ENCODE peak calls at places on chromosomes 4 and X, in four cellular contexts. M is K562, S is SK-N-SH, P is GM12878. K is an unnamed sample.

GRCh38 chr4:75841641-75842520 is 60.4 kb downstream of the PPEF2 start:
- DNase-seq in P (no peak), S (no peak), M (peak), K (no peak)

GRCh38 chrX:71254092-71254941 is at the start of gene ZMYM3:
- DNase-seq in M (peak), P (peak), S (peak), K (peak)

GRCh38 chr4:76302856-76303438 is 3.6 kb upstream of the STBD1 start:
- DNase-seq in M (no peak), S (no peak), P (no peak), K (no peak)

GRCh38 chrX:119073911-119074310 is 1.1 kb downstream of the CT47C1 start:
- DNase-seq in M (no peak), S (no peak), P (no peak), K (no peak)

GRCh38 chr4:7653510-7654414 is 219.0 kb upstream of the PSAPL1 start:
- DNase-seq in P (no peak), S (no peak), M (no peak), K (no peak)

GRCh38 chr4:8129136-8129535 is 29.5 kb downstream of the ABLIM2 start:
- DNase-seq in M (no peak), P (no peak), S (no peak), K (no peak)

GRCh38 chr4:32219306-32220075 is 1499.3 kb downstream of the PCDH7 start:
- DNase-seq in S (no peak), P (no peak), M (no peak), K (no peak)

GRCh38 chr4:141430686-141431085 is 205.7 kb upstream of the IL15 start:
- DNase-seq in P (no peak), S (no peak), M (no peak), K (no peak)

GRCh38 chr4:7564242-7564641 is 129.5 kb upstream of the PSAPL1 start:
- DNase-seq in S (no peak), M (no peak), P (no peak), K (no peak)

GRCh38 chrX:110321670-110322069 is 3.8 kb upstream of the AMMECR1 start:
- DNase-seq in P (no peak), M (no peak), S (no peak), K (no peak)

GRCh38 chrX:11770320-11770719 is 12.3 kb downstream of the MSL3 start:
- DNase-seq in P (peak), M (peak), S (peak), K (peak)

GRCh38 chrX:39591099-39591498 is 506.7 kb downstream of the BCOR start:
- DNase-seq in P (no peak), M (no peak), S (no peak), K (no peak)

GRCh38 chr4:30553721-30554120 is 166.4 kb upstream of the PCDH7 start:
- DNase-seq in P (no peak), S (no peak), M (no peak), K (no peak)

GRCh38 chrX:134692990-134693389 is 34.7 kb upstream of the PLAC1 start:
- DNase-seq in P (no peak), M (no peak), S (no peak), K (no peak)

GRCh38 chr4:138103597-138104461 is 138.3 kb downstream of the SLC7A11 start:
- DNase-seq in S (no peak), M (no peak), P (no peak), K (no peak)

GRCh38 chr4:79823148-79823763 is 249.8 kb downstream of the ANTXR2 start:
- DNase-seq in P (no peak), S (no peak), M (no peak), K (no peak)

GRCh38 chr4:82524570-82525152 is 37.1 kb downstream of the TMEM150C start:
- DNase-seq in M (no peak), P (no peak), S (no peak), K (no peak)

GRCh38 chrX:31228415-31228832 is 156.6 kb upstream of the FTHL17 start:
- DNase-seq in P (no peak), S (no peak), M (no peak), K (no peak)

GRCh38 chr4:13171292-13172057 is 312.7 kb downstream of the RAB28 start:
- DNase-seq in P (no peak), S (no peak), M (no peak), K (no peak)

GRCh38 chr4:186657766-186658165 is 65.9 kb downstream of the FAT1 start:
- DNase-seq in M (no peak), S (no peak), P (no peak), K (no peak)

GRCh38 chr4:100742045-100742444 is 224.2 kb upstream of the EMCN start:
- DNase-seq in P (no peak), S (peak), M (peak), K (no peak)

GRCh38 chr4:100736651-100737450 is 219.0 kb upstream of the EMCN start:
- DNase-seq in M (no peak), S (no peak), P (no peak), K (no peak)

DNA sequence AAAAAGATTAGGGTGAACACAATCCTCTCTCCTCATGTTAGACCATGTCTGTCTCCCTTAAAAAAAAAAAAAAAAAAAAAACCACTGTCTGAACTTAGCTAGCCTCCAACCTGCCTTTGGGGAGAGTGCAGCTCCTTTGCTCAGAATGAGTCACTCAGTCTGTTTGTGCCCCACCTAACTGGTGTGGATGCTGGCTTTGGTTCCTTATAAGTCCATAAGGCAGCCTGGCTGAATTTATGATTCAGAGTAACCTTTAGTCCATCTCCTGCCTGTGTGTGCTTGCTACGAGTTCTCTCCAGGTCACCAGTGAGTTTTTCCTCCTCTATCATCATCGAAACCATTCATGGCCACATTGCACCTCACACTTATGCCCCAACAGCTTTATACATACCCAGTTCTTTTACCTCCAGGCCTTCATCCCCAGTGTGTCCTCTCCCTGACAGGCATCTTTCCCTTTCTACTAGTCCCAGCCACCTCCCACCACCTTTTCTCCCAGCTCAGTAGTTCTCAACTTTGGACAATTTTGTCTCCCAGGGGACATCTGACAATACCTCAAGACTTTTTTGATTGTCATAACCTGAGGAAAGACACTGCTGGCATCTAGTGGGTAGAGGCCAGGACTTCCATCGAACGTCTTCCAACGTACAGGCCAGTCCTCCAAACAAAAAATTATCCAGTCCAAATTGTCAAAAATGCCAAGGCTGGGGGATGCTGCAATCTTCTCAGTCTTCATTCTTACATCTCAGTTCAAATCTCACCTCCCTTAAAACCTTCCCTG is 220.8 kb upstream of the EMCN start:
- DNase-seq in P (no peak), M (no peak), S (no peak), K (no peak)
- TF ChIP-seq USF1 in P (no peak), M (no peak), S (no peak), K (no peak)

DNA sequence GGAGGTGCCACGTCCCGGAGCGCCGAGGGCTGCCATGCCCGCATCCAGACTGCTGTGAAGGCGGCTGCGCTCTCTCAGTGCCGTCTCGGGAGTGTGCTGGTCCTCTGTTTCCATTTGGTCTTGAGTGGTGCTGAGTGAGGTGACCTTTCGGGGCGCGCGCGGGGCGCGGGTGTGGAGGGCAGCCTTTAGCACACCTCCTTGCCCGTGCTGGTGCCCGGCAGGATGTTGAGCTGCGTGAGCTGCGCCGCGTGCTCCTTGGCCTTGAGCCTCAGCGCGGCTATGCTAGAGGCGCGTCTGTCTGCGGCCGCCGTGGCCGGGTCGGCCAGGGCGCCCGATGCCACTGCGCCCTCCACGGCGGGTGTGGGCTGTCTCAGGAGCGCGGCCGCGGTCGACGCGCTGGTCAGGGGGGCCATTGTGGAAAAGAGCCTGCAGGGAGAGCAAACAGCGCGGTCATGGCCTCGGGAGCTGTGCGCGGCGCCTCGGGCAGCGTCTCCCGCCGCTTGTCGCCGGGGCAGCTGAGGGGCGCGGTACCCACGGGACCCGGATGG is 11.2 kb downstream of the ARX start:
- DNase-seq in P (no peak), S (no peak), M (no peak), K (no peak)
- TF ChIP-seq USF1 in P (no peak), S (no peak), M (no peak), K (no peak)

GRCh38 chrX:1455948-1456280 is 3.2 kb upstream of the ASMTL start:
- DNase-seq in P (no peak), S (no peak), M (no peak), K (no peak)
- TF ChIP-seq USF1 in P (no peak), S (no peak), M (no peak), K (no peak)

DNA sequence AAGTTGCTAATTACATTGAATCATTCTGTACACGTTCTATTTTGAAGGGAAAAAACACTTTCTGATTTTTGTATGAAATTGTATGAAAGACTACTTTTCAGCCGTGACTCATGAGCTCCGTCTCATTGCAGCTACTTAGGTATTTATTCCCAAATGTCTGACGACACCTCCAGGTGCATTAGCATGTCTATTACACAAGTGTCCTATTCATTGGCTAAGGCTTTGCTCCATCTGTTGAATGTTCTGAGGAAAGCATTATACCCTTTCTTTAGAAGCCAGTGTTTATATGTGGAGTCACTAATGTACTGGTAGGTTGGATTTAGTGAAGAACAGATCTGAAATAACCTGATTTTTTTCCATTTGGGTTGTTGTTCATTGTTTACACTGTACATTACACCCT is 51.8 kb downstream of the MAP7D3 start:
- DNase-seq in M (no peak), P (no peak), S (no peak), K (no peak)
- TF ChIP-seq USF1 in M (no peak), P (no peak), S (no peak), K (no peak)

GRCh38 chr4:184937745-184938144 is 80.5 kb upstream of the HELT start:
- DNase-seq in M (no peak), S (peak), P (no peak), K (peak)
- TF ChIP-seq USF1 in M (no peak), S (no peak), P (no peak), K (no peak)

GRCh38 chr4:24394041-24394440 is 190.3 kb downstream of the DHX15 start:
- DNase-seq in S (no peak), P (no peak), M (no peak), K (no peak)
- TF ChIP-seq USF1 in S (no peak), P (no peak), M (no peak), K (no peak)

GRCh38 chr4:108315699-108316098 is 147.0 kb upstream of the LEF1 start:
- DNase-seq in M (no peak), S (no peak), P (no peak), K (no peak)
- TF ChIP-seq USF1 in M (no peak), S (no peak), P (no peak), K (no peak)

GRCh38 chrX:9130031-9130430 is 96.1 kb upstream of the FAM9B start:
- DNase-seq in M (no peak), P (no peak), S (no peak), K (no peak)

GRCh38 chrX:9132036-9132435 is 98.1 kb upstream of the FAM9B start:
- DNase-seq in P (no peak), M (no peak), S (no peak), K (no peak)

GRCh38 chrX:9127991-9128390 is 94.1 kb upstream of the FAM9B start:
- DNase-seq in M (no peak), P (no peak), S (no peak), K (no peak)

GRCh38 chrX:9133426-9133825 is 99.5 kb upstream of the FAM9B start:
- DNase-seq in P (no peak), M (no peak), S (no peak), K (no peak)

DNA sequence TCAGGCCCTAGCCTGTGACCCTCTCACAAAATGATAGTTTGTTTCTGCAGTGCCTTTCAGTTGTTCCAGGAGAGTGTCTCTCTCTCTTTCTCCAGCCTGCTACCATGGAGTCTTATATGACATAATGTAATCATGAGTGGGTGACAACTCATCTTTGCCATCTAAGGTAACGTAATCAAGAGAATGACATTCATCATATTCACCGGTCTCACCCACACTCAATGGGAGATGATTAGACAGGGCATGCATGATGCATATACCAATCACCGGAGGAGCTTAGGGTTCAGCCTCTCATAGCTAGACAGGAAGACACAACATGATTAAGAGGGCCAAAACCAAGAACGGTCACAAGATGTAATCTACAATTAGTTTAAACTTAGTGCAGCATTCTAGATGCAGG is 97.1 kb upstream of the FAM9B start:
- DNase-seq in S (no peak), P (no peak), M (no peak), K (no peak)
- TF ChIP-seq USF1 in S (no peak), P (no peak), M (no peak), K (no peak)

K was measured in WTC11.